ENCODE peak calls at places on chromosomes 7 and 10, in four cellular contexts. M is body of pancreas; L is right lobe of liver; E is activated CD8-positive, alpha-beta memory T cell treated with anti-CD3 and anti-CD28 coated beads, Interleukin-2, amount 50 U/mL, for 4 hours. S is an unnamed sample.

GRCh38 chr10:28139138-28139537 is 140.3 kb upstream of the ODAD2 start:
- DNase-seq in M (no peak), L (no peak), E (no peak), S (no peak)

GRCh38 chr7:5692845-5693278 is 88.6 kb downstream of the RNF216 start:
- DNase-seq in M (no peak), L (no peak), E (no peak), S (no peak)

GRCh38 chr10:6136215-6137201 is 47.7 kb downstream of the RBM17 start:
- DNase-seq in M (no peak), L (no peak), E (no peak), S (no peak)

GRCh38 chr10:19987931-19988330 is 171.7 kb downstream of the PLXDC2 start:
- DNase-seq in M (no peak), L (no peak), E (no peak), S (no peak)

GRCh38 chr10:37704566-37704965 is 152.8 kb downstream of the ZNF248 start:
- DNase-seq in M (no peak), L (no peak), E (no peak), S (no peak)

GRCh38 chr7:604884-605531 is 85.4 kb upstream of the PDGFA start:
- DNase-seq in M (no peak), L (peak; percentile 48), E (no peak), S (no peak)

GRCh38 chr10:74332398-74332797 is 181.4 kb downstream of the ADK start:
- DNase-seq in M (no peak), L (no peak), E (no peak), S (no peak)

GRCh38 chr7:92925876-92926696 is 89.7 kb upstream of the CDK6 start:
- DNase-seq in M (no peak), L (no peak), E (no peak), S (no peak)

GRCh38 chr7:82841828-82842227 is 320.9 kb downstream of the PCLO start:
- DNase-seq in M (no peak), L (no peak), E (no peak), S (no peak)

GRCh38 chr7:29391262-29391661 is 172.4 kb upstream of the PRR15 start:
- DNase-seq in M (no peak), L (no peak), E (no peak), S (no peak)

GRCh38 chr10:88048312-88048711 is 184.9 kb downstream of the PTEN start:
- DNase-seq in M (no peak), L (no peak), E (no peak), S (no peak)

GRCh38 chr10:22389856-22390589 is 44.7 kb downstream of the SPAG6 start:
- DNase-seq in M (no peak), L (no peak), E (no peak), S (no peak)

GRCh38 chr10:17257466-17258321 is 29.7 kb downstream of the VIM start:
- DNase-seq in M (peak; percentile 66), L (no peak), E (peak; percentile 46), S (peak; percentile 18)

GRCh38 chr10:129521161-129522025 is 54.4 kb downstream of the MGMT start:
- DNase-seq in M (no peak), L (no peak), E (no peak), S (no peak)

GRCh38 chr7:28078036-28078901 is 102.3 kb downstream of the JAZF1 start:
- DNase-seq in M (peak; percentile 50), L (no peak), E (peak; percentile 44), S (no peak)

GRCh38 chr7:129433823-129434171 is 435 bp upstream of the STRIP2 start:
- DNase-seq in M (no peak), L (no peak), E (no peak), S (no peak)

GRCh38 chr10:17001297-17001744 is 128.3 kb downstream of the CUBN start:
- DNase-seq in M (no peak), L (no peak), E (no peak), S (no peak)

GRCh38 chr10:110323503-110323902 is 18.8 kb upstream of the SMNDC1 start:
- DNase-seq in M (no peak), L (no peak), E (no peak), S (no peak)

GRCh38 chr10:96047004-96047649 is 3.7 kb downstream of the CCNJ start:
- DNase-seq in M (no peak), L (no peak), E (no peak), S (no peak)

GRCh38 chr7:114422478-114423217 is 8.0 kb downstream of the FOXP2 start:
- DNase-seq in M (no peak), L (no peak), E (no peak), S (no peak)

GRCh38 chr10:96497391-96497790 is 16.3 kb downstream of the TLL2 start:
- DNase-seq in M (no peak), L (no peak), E (no peak), S (no peak)

GRCh38 chr7:51467384-51468017 is 150.9 kb upstream of the COBL start:
- DNase-seq in M (no peak), L (no peak), E (peak; percentile 21), S (no peak)

GRCh38 chr10:46523881-46524470 is 32.5 kb downstream of the GPRIN2 start:
- DNase-seq in M (no peak), L (no peak), E (no peak), S (peak; percentile 10)

GRCh38 chr7:29917583-29917982 is 72.0 kb downstream of the SCRN1 start:
- DNase-seq in M (no peak), L (no peak), E (no peak), S (no peak)

GRCh38 chr7:26853788-26854393 is 10.5 kb downstream of the SKAP2 start:
- DNase-seq in M (no peak), L (no peak), E (no peak), S (no peak)

GRCh38 chr7:92717601-92717981 is 118.8 kb downstream of the CDK6 start:
- DNase-seq in M (no peak), L (no peak), E (no peak), S (no peak)

GRCh38 chr10:6014241-6014761 is 37.0 kb upstream of the IL15RA start:
- DNase-seq in M (peak; percentile 74), L (no peak), E (peak; percentile 65), S (peak; percentile 24)

GRCh38 chr7:102318482-102318971 is 31.9 kb downstream of the SH2B2 start:
- DNase-seq in M (peak; percentile 50), L (no peak), E (no peak), S (no peak)

S was measured in gastrocnemius medialis.